ENCODE peak calls at places on chromosomes 11 and 22, in nine cellular contexts. H is neural crest cell, X is HFFc6, O is aorta, F is choroid plexus epithelial cell, Z is endothelial cell of umbilical vein, D is lower leg skin, L is NCI-H748 treated with DMSO at 0.1 percent for 48 hours, Q is NCI-H2081. U is an unnamed sample.

GRCh38 chr11:25576320-25576719 is 755.6 kb upstream of the ANO3 start:
- DNase-seq in H (no peak), X (no peak), O (no peak), L (no peak), D (no peak), Z (no peak), Q (no peak), F (no peak), U (no peak)

GRCh38 chr11:111376453-111376871 is 2.6 kb downstream of the POU2AF1 start:
- DNase-seq in H (no peak), X (no peak), F (no peak), O (no peak), L (no peak), Z (no peak), D (no peak), Q (no peak), U (no peak)

GRCh38 chr11:102318469-102318868 is 1.2 kb downstream of the BIRC3 start:
- DNase-seq in L (no peak), Z (no peak), X (no peak), H (no peak), F (no peak), O (no peak), Q (no peak), D (no peak), U (peak; percentile 88)

GRCh38 chr11:68857037-68857586 is 15.4 kb upstream of the CPT1A start:
- DNase-seq in Z (no peak), Q (no peak), L (no peak), X (no peak), H (no peak), D (no peak), O (no peak), F (no peak), U (no peak)

GRCh38 chr11:73325036-73325981 is 17.2 kb downstream of the ARHGEF17 start:
- DNase-seq in Q (no peak), H (no peak), L (no peak), Z (no peak), X (peak; percentile 71), D (no peak), O (peak; percentile 93), F (peak; percentile 53), U (no peak)

GRCh38 chr22:48949375-48950149 is 878.1 kb downstream of the BRD1 start:
- DNase-seq in F (no peak), D (peak; percentile 3), Q (no peak), Z (no peak), L (no peak), O (peak; percentile 32), X (no peak), H (no peak), U (no peak)

GRCh38 chr11:129251067-129251466 is 58.9 kb upstream of the ARHGAP32 start:
- DNase-seq in F (peak; percentile 45), D (no peak), H (no peak), Q (no peak), O (no peak), Z (no peak), L (no peak), X (peak; percentile 34), U (no peak)

GRCh38 chr22:35192121-35192918 is 65.0 kb upstream of the HMGXB4 start:
- DNase-seq in Z (no peak), O (no peak), X (no peak), H (no peak), L (no peak), Q (no peak), F (no peak), D (no peak), U (no peak)

GRCh38 chr11:17197431-17197898 is 10.3 kb downstream of the PIK3C2A start:
- DNase-seq in Q (no peak), D (no peak), O (no peak), F (peak; percentile 30), Z (peak; percentile 60), H (no peak), X (peak; percentile 28), L (no peak), U (peak; percentile 15)

GRCh38 chr22:39773976-39774539 is 119.5 kb downstream of the ENTHD1 start:
- DNase-seq in L (no peak), Q (no peak), O (no peak), Z (peak; percentile 17), D (no peak), X (no peak), F (peak; percentile 5), H (no peak), U (no peak)

GRCh38 chr11:44598831-44599230 is 33.4 kb downstream of the CD82 start:
- DNase-seq in O (no peak), Z (no peak), F (no peak), D (no peak), L (no peak), H (no peak), X (no peak), Q (no peak), U (no peak)

GRCh38 chr11:45554230-45554967 is 111.0 kb downstream of the CHST1 start:
- DNase-seq in D (peak; percentile 21), Q (no peak), X (no peak), O (no peak), F (no peak), H (no peak), L (no peak), Z (no peak), U (no peak)

U was measured in ACHN.